ENCODE peak calls at places on chromosomes 16 and 17, in seven cellular contexts. Q is K562, Z is H1, R is GM12891, V is GM12878, F is HepG2, X is SK-N-SH. Y is an unnamed sample.

GRCh38 chr17:10699861-10700260 is 2.5 kb downstream of the ADPRM start:
- DNase-seq in Z (no peak), V (no peak), X (no peak), F (no peak), R (no peak), Q (no peak), Y (no peak)

GRCh38 chr17:70797166-70797565 is 627.8 kb downstream of the KCNJ2 start:
- DNase-seq in F (no peak), R (no peak), V (no peak), Q (no peak), Z (no peak), X (no peak), Y (no peak)

GRCh38 chr17:6366144-6366755 is 68.7 kb downstream of the AIPL1 start:
- DNase-seq in X (no peak), R (no peak), V (no peak), Q (no peak), F (no peak), Z (peak; percentile 38), Y (no peak)

GRCh38 chr16:25014500-25015147 is 545 bp downstream of the ARHGAP17 start:
- DNase-seq in X (peak; percentile 78), V (no peak), R (no peak), Z (peak; percentile 73), F (peak; percentile 59), Q (peak; percentile 56), Y (no peak)

GRCh38 chr17:73464447-73464846 is 152.6 kb upstream of the CDC42EP4 start:
- DNase-seq in F (no peak), Q (no peak), Z (no peak), X (no peak), R (no peak), V (no peak), Y (no peak)

GRCh38 chr17:57528084-57528451 is 217.0 kb downstream of the CCDC182 start:
- DNase-seq in F (no peak), V (no peak), R (no peak), X (no peak), Z (no peak), Q (no peak), Y (no peak)

GRCh38 chr16:23544436-23544835 is 12.7 kb downstream of the EARS2 start:
- DNase-seq in F (no peak), R (no peak), Q (no peak), X (no peak), V (no peak), Z (no peak), Y (no peak)

GRCh38 chr16:52613508-52613907 is 66.6 kb upstream of the TOX3 start:
- DNase-seq in Z (no peak), Q (no peak), R (no peak), X (no peak), V (no peak), F (no peak), Y (no peak)

GRCh38 chr16:47037396-47037745 is 63.9 kb upstream of the DNAJA2 start:
- DNase-seq in Z (no peak), Q (peak; percentile 37), F (no peak), R (peak; percentile 53), X (no peak), V (no peak), Y (peak; percentile 52)

GRCh38 chr16:89330177-89330856 is 112.8 kb downstream of the ZNF778 start:
- DNase-seq in Q (no peak), R (no peak), Z (no peak), X (no peak), F (peak; percentile 84), V (no peak), Y (no peak)

GRCh38 chr17:77400445-77400870 is 259.7 kb downstream of the SEC14L1 start:
- DNase-seq in X (peak; percentile 95), R (peak; percentile 80), F (no peak), Q (peak; percentile 55), Z (no peak), V (no peak), Y (peak; percentile 69)

GRCh38 chr16:76277099-76278030 is at the start of gene CNTNAP4:
- DNase-seq in R (no peak), Z (peak; percentile 73), Q (no peak), F (no peak), V (no peak), X (peak; percentile 51), Y (no peak)

GRCh38 chr17:17063546-17064122 is 21.4 kb downstream of the MPRIP start:
- DNase-seq in F (no peak), Z (no peak), V (no peak), Q (no peak), X (no peak), R (no peak), Y (no peak)

GRCh38 chr16:75593825-75594820 is 27.9 kb downstream of the GABARAPL2 start:
- DNase-seq in Q (peak; percentile 73), F (peak; percentile 87), Z (peak; percentile 62), X (peak; percentile 41), V (no peak), R (no peak), Y (no peak)

GRCh38 chr17:37121616-37122015 is 172.9 kb downstream of the AATF start:
- DNase-seq in F (no peak), V (no peak), Q (no peak), Z (no peak), R (no peak), X (no peak), Y (no peak)

GRCh38 chr16:56743840-56744239 is 13.9 kb downstream of the NUP93 start:
- DNase-seq in R (no peak), Q (peak; percentile 40), F (no peak), V (no peak), Z (no peak), X (no peak), Y (no peak)

GRCh38 chr17:57486978-57487377 is 230.7 kb downstream of the MSI2 start:
- DNase-seq in X (no peak), V (no peak), Q (no peak), Z (no peak), R (no peak), F (no peak), Y (no peak)

GRCh38 chr17:77613181-77613580 is 345.3 kb upstream of the TNRC6C start:
- DNase-seq in Q (no peak), R (no peak), F (no peak), Z (no peak), V (no peak), X (no peak), Y (no peak)

GRCh38 chr16:56910654-56911539 is 21.0 kb upstream of the HERPUD1 start:
- DNase-seq in X (no peak), Q (no peak), Z (no peak), V (no peak), R (no peak), F (no peak), Y (no peak)

GRCh38 chr17:2853111-2853721 is 57.0 kb downstream of the RAP1GAP2 start:
- DNase-seq in F (no peak), V (no peak), Z (peak; percentile 76), X (peak; percentile 79), R (no peak), Q (no peak), Y (no peak)

GRCh38 chr16:23742761-23743160 is 12.1 kb upstream of the CHP2 start:
- DNase-seq in Z (no peak), R (no peak), X (no peak), V (no peak), F (no peak), Q (peak; percentile 36), Y (no peak)

DNA sequence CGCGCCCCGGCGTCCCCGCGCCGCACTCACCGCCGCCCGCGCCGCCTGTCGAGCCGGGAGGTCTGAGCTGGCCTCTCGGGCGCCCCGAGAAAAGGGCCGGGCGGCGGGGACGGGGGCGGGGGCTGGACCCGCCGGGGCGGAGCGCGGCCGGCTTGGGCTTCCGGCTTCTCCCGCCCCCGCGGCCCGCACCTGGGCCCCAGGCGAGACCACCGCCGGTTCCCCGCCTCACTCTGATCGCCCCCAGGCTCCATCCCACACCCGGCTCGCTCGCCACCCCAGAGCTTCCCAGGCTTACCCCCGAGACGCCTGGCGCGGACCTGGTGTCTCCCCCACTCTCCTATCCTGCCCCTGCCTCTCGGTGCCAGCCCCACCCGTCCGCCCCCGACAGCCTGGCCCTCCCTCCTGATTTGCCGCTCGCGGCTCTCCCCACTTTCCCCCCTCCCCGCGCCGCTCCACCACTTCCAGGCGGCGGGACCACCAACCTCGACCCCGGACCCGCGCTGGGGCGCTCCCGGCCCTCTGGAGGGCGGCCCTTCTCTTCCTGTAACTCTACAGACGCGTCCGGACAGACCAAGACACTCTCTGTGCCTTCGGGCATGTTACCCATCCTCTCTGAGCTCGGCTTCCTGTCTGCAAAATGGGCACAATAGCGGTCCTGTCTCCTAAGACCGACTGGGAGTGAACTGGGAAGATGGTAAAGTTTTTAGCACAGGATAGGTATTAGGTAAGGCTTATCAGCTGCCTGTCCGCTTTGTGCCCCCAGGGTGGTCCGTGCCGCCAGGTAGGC is at the start of gene LITAF:
- DNase-seq in Q (peak; percentile 55), Z (peak; percentile 79), X (peak; percentile 92), F (no peak), V (no peak), R (peak; percentile 83), Y (peak; percentile 82)
- TF ChIP-seq TAF1 in Q (no peak), Z (peak; percentile 15), X (no peak), F (peak; percentile 74), V (peak; percentile 66), R (peak; percentile 29), Y (peak; percentile 27)

GRCh38 chr17:28578246-28579195 is 1.8 kb upstream of the ALDOC start:
- DNase-seq in X (no peak), V (no peak), F (no peak), Q (no peak), R (no peak), Z (no peak), Y (no peak)
- TF ChIP-seq TAF1 in X (no peak), V (no peak), F (no peak), Q (no peak), R (no peak), Z (no peak), Y (no peak)

GRCh38 chr17:27956601-27957445 is 63.7 kb upstream of the LYRM9 start:
- DNase-seq in V (no peak), X (peak; percentile 25), Z (no peak), F (no peak), Q (peak; percentile 90), R (no peak), Y (no peak)
- TF ChIP-seq TAF1 in V (no peak), X (no peak), Z (no peak), F (no peak), Q (no peak), R (no peak), Y (no peak)

GRCh38 chr16:1645914-1646525 is 32.1 kb upstream of the JPT2 start:
- DNase-seq in R (no peak), Q (peak; percentile 77), X (no peak), V (no peak), F (peak; percentile 15), Z (no peak), Y (no peak)
- TF ChIP-seq TAF1 in R (no peak), Q (no peak), X (no peak), V (no peak), F (no peak), Z (no peak), Y (no peak)

GRCh38 chr16:27179500-27180072 is 23.7 kb upstream of the KDM8 start:
- DNase-seq in Q (peak; percentile 85), F (peak; percentile 72), X (peak; percentile 77), R (peak; percentile 77), Z (peak; percentile 96), V (peak; percentile 55), Y (peak; percentile 74)
- TF ChIP-seq TAF1 in Q (no peak), F (no peak), X (no peak), R (no peak), Z (no peak), V (no peak), Y (no peak)

DNA sequence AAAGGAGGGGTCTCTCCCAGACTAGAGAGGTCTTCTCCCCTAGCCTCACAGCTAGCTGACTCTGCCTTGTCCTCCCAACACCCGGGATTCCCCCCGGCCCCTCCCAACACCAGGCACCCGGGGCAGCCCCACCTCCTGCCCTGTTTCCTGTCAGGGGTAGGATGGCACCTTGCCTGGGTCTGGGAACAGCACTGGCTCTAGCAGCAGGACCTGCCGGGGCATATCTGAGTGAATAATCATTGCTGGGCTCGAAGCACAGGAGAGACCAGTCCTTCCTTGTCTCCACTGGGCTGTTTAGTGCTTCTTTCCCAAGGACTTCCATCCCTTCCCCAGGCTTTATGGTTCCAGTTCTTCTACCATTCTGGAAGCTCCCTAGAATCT is 25.7 kb downstream of the MINK1 start:
- DNase-seq in Z (no peak), F (no peak), R (no peak), Q (no peak), V (no peak), X (peak; percentile 83), Y (no peak)
- TF ChIP-seq TAF1 in Z (no peak), F (no peak), R (no peak), Q (no peak), V (no peak), X (no peak), Y (no peak)